ENCODE peak calls at places on chromosomes 12 and 14, in five cellular contexts. B, O, H, M and W are unnamed samples.

GRCh38 chr12:103093499-103094106 is 136.1 kb downstream of the ASCL1 start:
- DNase-seq in H (no peak), M (no peak), B (no peak), O (no peak), W (no peak)

GRCh38 chr14:103775506-103775905 is 59.9 kb downstream of the ZFYVE21 start:
- DNase-seq in O (no peak), H (no peak), B (no peak), M (no peak), W (no peak)

GRCh38 chr12:8605057-8605456 is 7.6 kb downstream of the AICDA start:
- DNase-seq in B (no peak), M (no peak), O (no peak), H (no peak), W (no peak)

GRCh38 chr12:96720363-96720705 is 186.7 kb upstream of the NEDD1 start:
- DNase-seq in B (no peak), O (peak), H (no peak), M (no peak), W (no peak)

GRCh38 chr14:99718031-99718810 is 34.1 kb downstream of the CYP46A1 start:
- DNase-seq in M (no peak), H (no peak), B (no peak), O (no peak), W (no peak)

GRCh38 chr12:52172956-52173355 is 18.9 kb downstream of the KRT80 start:
- DNase-seq in H (no peak), O (no peak), B (no peak), M (no peak), W (no peak)

GRCh38 chr12:91316161-91316759 is 133.6 kb upstream of the DCN start:
- DNase-seq in B (no peak), M (no peak), O (no peak), H (no peak), W (no peak)

GRCh38 chr12:6106208-6106607 is 18.3 kb downstream of the VWF start:
- DNase-seq in O (no peak), B (no peak), H (no peak), M (no peak), W (no peak)

GRCh38 chr12:16385779-16386646 is 38.6 kb downstream of the MGST1 start:
- DNase-seq in B (peak), O (peak), M (no peak), H (no peak), W (peak)

GRCh38 chr12:119208626-119209061 is 29.9 kb downstream of the HSPB8 start:
- DNase-seq in O (no peak), H (peak), B (peak), M (no peak), W (no peak)

GRCh38 chr12:50509009-50509663 is 4.4 kb downstream of the DIP2B start:
- DNase-seq in B (no peak), M (no peak), O (no peak), H (no peak), W (no peak)

GRCh38 chr14:87989613-87990299 is 3.2 kb downstream of the GALC start:
- DNase-seq in H (no peak), M (no peak), O (no peak), B (no peak), W (no peak)

GRCh38 chr14:105368032-105368417 is 30.3 kb upstream of the TEX22 start:
- DNase-seq in O (no peak), H (no peak), B (no peak), M (no peak), W (no peak)

GRCh38 chr12:26648066-26648465 is 184.9 kb downstream of the ITPR2 start:
- DNase-seq in B (no peak), O (no peak), M (no peak), H (no peak), W (no peak)

GRCh38 chr12:120439646-120440247 is 1.8 kb downstream of the COX6A1 start:
- DNase-seq in H (peak), M (peak), O (peak), B (no peak), W (peak)

GRCh38 chr14:26163761-26164160 is 434.1 kb downstream of the NOVA1 start:
- DNase-seq in M (no peak), O (peak), B (no peak), H (no peak), W (peak)

GRCh38 chr12:16003460-16003859 is 92.3 kb downstream of the DERA start:
- DNase-seq in B (no peak), M (no peak), O (no peak), H (no peak), W (no peak)

GRCh38 chr14:26088260-26088659 is 509.6 kb downstream of the NOVA1 start:
- DNase-seq in O (no peak), B (no peak), M (no peak), H (no peak), W (no peak)

GRCh38 chr12:55822228-55822627 is 4.4 kb downstream of the ORMDL2 start:
- DNase-seq in O (no peak), H (no peak), M (no peak), B (no peak), W (no peak)

GRCh38 chr14:79825046-79825521 is 386.2 kb downstream of the DIO2 start:
- DNase-seq in H (no peak), O (no peak), M (no peak), B (peak), W (no peak)

GRCh38 chr12:91309450-91309849 is 126.8 kb upstream of the DCN start:
- DNase-seq in H (no peak), M (no peak), O (no peak), B (no peak), W (no peak)

GRCh38 chr12:67909091-67909531 is 80.1 kb upstream of the IFNG-AS1 start:
- DNase-seq in H (peak), M (no peak), B (peak), O (peak), W (peak)

GRCh38 chr12:51238037-51238509 is 553 bp upstream of the DAZAP2 start:
- DNase-seq in O (no peak), H (no peak), B (no peak), M (no peak), W (no peak)

GRCh38 chr14:22737052-22737451 is 29.4 kb upstream of the OXA1L start:
- DNase-seq in O (no peak), H (no peak), M (no peak), B (no peak), W (no peak)

GRCh38 chr12:124768462-124769165 is 95.0 kb downstream of the SCARB1 start:
- DNase-seq in M (no peak), O (peak), H (no peak), B (no peak), W (no peak)

GRCh38 chr14:90969493-90970166 is 90.8 kb downstream of the RPS6KA5 start:
- DNase-seq in O (no peak), B (no peak), M (no peak), H (no peak), W (no peak)

GRCh38 chr12:92593734-92594402 is 108.9 kb upstream of the PLEKHG7 start:
- DNase-seq in O (peak), M (no peak), B (peak), H (peak), W (peak)